ENCODE peak calls at places on chromosome 6, in eight cellular contexts. D, F, Q, T, I, S, J and C are unnamed samples.
A peak's percentile ranks its signal among the peaks of the same experiment; 100 is the strongest.

GRCh38 chr6:19052219-19052618 is 665.1 kb downstream of the RNF144B start:
- DNase-seq in D (no peak), F (no peak), Q (no peak), T (no peak), I (no peak), S (no peak), J (no peak), C (no peak)

GRCh38 chr6:71621918-71622519 is 264.3 kb upstream of the RIMS1 start:
- DNase-seq in D (no peak), F (peak; percentile 51), Q (no peak), T (no peak), I (no peak), S (no peak), J (no peak), C (no peak)

GRCh38 chr6:32922083-32922482 is 18.7 kb downstream of the HLA-DMB start:
- DNase-seq in D (no peak), F (no peak), Q (no peak), T (no peak), I (no peak), S (no peak), J (no peak), C (no peak)

GRCh38 chr6:161569071-161569470 is 295.2 kb upstream of the AGPAT4 start:
- DNase-seq in D (no peak), F (no peak), Q (no peak), T (no peak), I (no peak), S (no peak), J (no peak), C (no peak)

GRCh38 chr6:112207773-112208172 is 46.6 kb downstream of the LAMA4 start:
- DNase-seq in D (no peak), F (no peak), Q (no peak), T (no peak), I (no peak), S (no peak), J (no peak), C (no peak)

GRCh38 chr6:105810105-105810921 is 275.8 kb upstream of the PRDM1 start:
- DNase-seq in D (no peak), F (peak; percentile 50), Q (no peak), T (no peak), I (peak; percentile 91), S (no peak), J (peak; percentile 45), C (peak; percentile 36)

GRCh38 chr6:132919476-132919875 is 105.1 kb downstream of the RPS12 start:
- DNase-seq in D (peak; percentile 88), F (no peak), Q (no peak), T (no peak), I (peak; percentile 53), S (no peak), J (peak; percentile 59), C (no peak)

GRCh38 chr6:158825951-158826306 is 6.8 kb upstream of the EZR start:
- DNase-seq in D (no peak), F (no peak), Q (no peak), T (no peak), I (no peak), S (no peak), J (no peak), C (no peak)

GRCh38 chr6:146770965-146771735 is 172.4 kb downstream of the ADGB start:
- DNase-seq in D (peak; percentile 85), F (peak; percentile 94), Q (peak; percentile 4), T (no peak), I (no peak), S (peak; percentile 23), J (no peak), C (no peak)

GRCh38 chr6:40287296-40287820 is 299.8 kb downstream of the LRFN2 start:
- DNase-seq in D (no peak), F (no peak), Q (no peak), T (no peak), I (no peak), S (no peak), J (no peak), C (no peak)

GRCh38 chr6:44627091-44627878 is 239.8 kb downstream of the CDC5L start:
- DNase-seq in D (no peak), F (no peak), Q (no peak), T (peak; percentile 23), I (no peak), S (no peak), J (no peak), C (no peak)